ENCODE peak calls at places on chromosomes 16 and 17, in four cellular contexts. Z, L, I and E are unnamed samples.

GRCh38 chr17:73257516-73257915 is 4.2 kb downstream of the CPSF4L start:
- DNase-seq in Z (no peak), L (no peak), I (no peak), E (no peak)

GRCh38 chr16:89119661-89120141 is 26.0 kb downstream of the ACSF3 start:
- DNase-seq in I (no peak), Z (no peak), L (no peak), E (no peak)

GRCh38 chr17:79633154-79633553 is 22.3 kb upstream of the RBFOX3 start:
- DNase-seq in I (no peak), L (no peak), Z (no peak), E (no peak)

GRCh38 chr16:53055603-53056527 is 1.1 kb downstream of the CHD9 start:
- DNase-seq in I (no peak), Z (no peak), L (peak; percentile 53), E (no peak)

GRCh38 chr17:56616239-56616638 is 22.7 kb downstream of the NOG start:
- DNase-seq in Z (no peak), L (no peak), I (peak; percentile 56), E (no peak)

GRCh38 chr16:84585886-84586285 is 32.0 kb downstream of the COTL1 start:
- DNase-seq in L (peak; percentile 23), Z (no peak), I (no peak), E (no peak)

GRCh38 chr17:4625181-4625601 is 16.3 kb downstream of the ALOX15 start:
- DNase-seq in Z (no peak), L (no peak), I (no peak), E (no peak)

GRCh38 chr17:80785477-80786178 is 206.0 kb upstream of the CHMP6 start:
- DNase-seq in L (no peak), Z (no peak), I (no peak), E (no peak)

GRCh38 chr16:81651758-81652718 is 127.1 kb upstream of the PLCG2 start:
- DNase-seq in L (no peak), Z (no peak), I (no peak), E (no peak)

GRCh38 chr17:64411999-64412771 is 21.5 kb upstream of the PECAM1 start:
- DNase-seq in Z (no peak), L (peak; percentile 69), I (no peak), E (peak; percentile 21)

GRCh38 chr17:29243792-29244191 is 2.9 kb upstream of the CRYBA1 start:
- DNase-seq in L (no peak), I (no peak), Z (no peak), E (no peak)

GRCh38 chr17:15944720-15945492 is at the start of gene ADORA2B:
- DNase-seq in L (peak; percentile 56), Z (no peak), I (peak; percentile 51), E (no peak)

GRCh38 chr17:81173354-81173753 is 7.3 kb upstream of the AATK start:
- DNase-seq in Z (no peak), L (no peak), I (no peak), E (no peak)

GRCh38 chr17:69539781-69540319 is 125.4 kb downstream of the MAP2K6 start:
- DNase-seq in I (peak; percentile 85), L (no peak), Z (no peak), E (peak; percentile 56)

GRCh38 chr17:63929860-63930766 is 2.0 kb downstream of the CD79B start:
- DNase-seq in Z (no peak), I (no peak), L (no peak), E (no peak)

GRCh38 chr17:35063514-35064223 is at the start of gene RFFL:
- DNase-seq in Z (peak; percentile 88), I (peak; percentile 96), L (peak; percentile 89), E (peak; percentile 99)

GRCh38 chr17:1730345-1731193 is 6.1 kb downstream of the WDR81 start:
- DNase-seq in Z (no peak), L (peak; percentile 89), I (no peak), E (no peak)

GRCh38 chr17:1398900-1399299 is 1.1 kb downstream of the YWHAE start:
- DNase-seq in I (no peak), Z (no peak), L (no peak), E (no peak)

GRCh38 chr16:89453662-89454321 is 36.6 kb downstream of the ANKRD11 start:
- DNase-seq in L (peak; percentile 60), I (no peak), Z (no peak), E (no peak)

GRCh38 chr16:76768316-76768715 is 422.7 kb upstream of the MON1B start:
- DNase-seq in I (no peak), Z (no peak), L (no peak), E (no peak)

GRCh38 chr17:59491353-59492090 is 73.9 kb upstream of the DHX40 start:
- DNase-seq in I (peak; percentile 61), Z (no peak), L (no peak), E (no peak)

GRCh38 chr17:57889892-57890856 is 40.3 kb upstream of the MRPS23 start:
- DNase-seq in I (no peak), L (peak; percentile 93), Z (peak; percentile 86), E (no peak)

GRCh38 chr16:88649924-88650748 is 717 bp downstream of the CYBA start:
- DNase-seq in L (peak; percentile 48), Z (no peak), I (no peak), E (no peak)

GRCh38 chr17:30831257-30831656 is 509 bp upstream of the ATAD5 start:
- DNase-seq in L (no peak), I (no peak), Z (no peak), E (no peak)

GRCh38 chr17:11996722-11997146 is 541 bp downstream of the ZNF18 start:
- DNase-seq in I (peak; percentile 35), L (no peak), Z (peak; percentile 12), E (no peak)

GRCh38 chr16:11190585-11191565 is 65.1 kb downstream of the SOCS1 start:
- DNase-seq in Z (no peak), I (no peak), L (no peak), E (no peak)

GRCh38 chr17:17605083-17605746 is 13.7 kb upstream of the PEMT start:
- DNase-seq in Z (no peak), I (no peak), L (no peak), E (no peak)

GRCh38 chr17:82052638-82053059 is 951 bp downstream of the GPS1 start:
- DNase-seq in L (no peak), Z (no peak), I (no peak), E (no peak)

GRCh38 chr17:8762012-8762411 is 3.7 kb upstream of the SPDYE4 start:
- DNase-seq in Z (no peak), L (no peak), I (no peak), E (no peak)

GRCh38 chr17:74117999-74118421 is 85.5 kb upstream of the RPL38 start:
- DNase-seq in I (no peak), L (no peak), Z (no peak), E (no peak)

GRCh38 chr17:51869387-51869786 is 289.1 kb downstream of the CA10 start:
- DNase-seq in L (no peak), I (no peak), Z (no peak), E (no peak)

GRCh38 chr17:72176902-72177660 is 56.3 kb downstream of the SOX9 start:
- DNase-seq in Z (no peak), L (no peak), I (no peak), E (no peak)

GRCh38 chr17:68195667-68196393 is 52.0 kb upstream of the AMZ2 start:
- DNase-seq in L (peak; percentile 54), Z (no peak), I (no peak), E (no peak)

GRCh38 chr17:18377437-18378204 is at the start of gene EVPLL:
- DNase-seq in I (peak; percentile 80), L (peak; percentile 41), Z (no peak), E (peak; percentile 31)

GRCh38 chr16:66365588-66365987 is 903 bp upstream of the CDH5 start:
- DNase-seq in Z (no peak), I (no peak), L (peak; percentile 75), E (no peak)

GRCh38 chr17:65142247-65142646 is 5.1 kb downstream of the RGS9 start:
- DNase-seq in Z (no peak), L (no peak), I (no peak), E (no peak)

DNA sequence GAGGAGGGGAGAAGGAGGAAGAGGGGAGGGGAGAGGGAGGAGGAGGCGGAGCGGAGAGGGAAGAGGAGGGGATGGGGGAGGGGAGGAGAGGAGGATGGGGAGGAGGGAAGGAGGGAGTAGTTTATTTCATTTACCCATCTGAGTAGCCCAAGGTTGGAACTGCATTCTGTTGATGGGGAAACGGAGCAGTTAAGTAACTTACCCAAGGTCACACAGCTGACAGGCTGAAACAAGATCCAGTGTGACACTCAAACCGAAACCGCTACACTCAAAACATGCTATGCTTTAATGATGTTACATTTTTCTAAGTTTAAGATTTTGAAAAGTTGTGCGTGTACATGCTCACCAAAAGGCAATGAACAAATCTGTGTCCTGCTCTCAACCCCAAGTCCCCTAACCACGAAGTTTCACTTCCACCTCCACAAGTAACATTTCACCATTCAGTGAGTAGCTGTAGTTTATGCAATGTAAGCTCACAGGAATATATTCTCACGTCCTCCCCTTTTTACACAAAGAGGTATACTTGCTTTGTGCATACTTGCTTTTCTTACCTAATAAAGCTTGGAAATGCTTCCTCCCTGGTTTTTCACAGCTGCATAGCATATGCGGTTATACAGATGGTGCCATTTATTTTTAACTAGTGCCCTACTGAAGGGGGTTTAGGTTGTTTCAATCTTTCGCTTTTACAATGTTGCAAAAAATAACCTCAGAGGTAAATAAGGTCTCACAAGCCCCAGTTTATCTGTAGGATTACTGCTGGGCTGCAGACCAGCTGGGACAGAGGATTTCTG is 275.3 kb downstream of the PARN start:
- DNase-seq in L (no peak), I (no peak), Z (no peak), E (no peak)
- H3K4me3 ChIP-seq in L (no peak overlapping the region), I (no peak overlapping the region), Z (peak overlapping the region; percentile 14), E (no peak overlapping the region)

GRCh38 chr16:55019419-55020131 is 88.9 kb downstream of the IRX5 start:
- DNase-seq in Z (no peak), I (no peak), L (no peak), E (no peak)
- H3K36me3 ChIP-seq in Z (no peaks in the 10 kb centered on the region), I (no peaks in the 10 kb centered on the region), L (no peaks in the 10 kb centered on the region), E (no peaks in the 10 kb centered on the region)

DNA sequence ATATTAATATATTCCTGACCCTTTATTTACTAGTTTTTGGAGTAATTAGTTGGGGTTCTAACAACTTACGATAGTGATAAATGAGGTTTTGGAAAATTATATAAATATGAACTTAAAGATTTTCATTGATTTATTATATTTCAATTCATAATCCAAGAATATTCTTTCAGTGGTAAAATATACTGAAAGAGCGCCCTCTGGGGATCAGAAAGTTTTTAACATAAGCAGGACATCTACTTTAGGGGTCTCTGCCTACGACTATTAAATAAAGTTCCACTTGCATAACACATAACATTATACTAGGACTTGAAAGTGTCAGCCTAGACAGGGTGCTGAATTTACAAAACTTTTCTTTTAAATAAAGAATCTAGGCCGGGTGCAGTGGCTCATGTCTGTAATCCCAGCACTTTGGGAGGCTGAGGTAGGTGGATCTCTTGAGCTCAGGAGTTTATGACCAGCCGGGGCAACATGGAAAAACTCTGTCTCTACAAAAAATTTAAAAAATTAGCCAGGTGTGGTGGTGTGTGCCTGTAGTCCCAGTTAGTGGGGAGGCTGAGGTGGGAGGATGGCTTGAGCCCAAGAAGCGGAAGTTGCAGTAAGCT is 15.6 kb downstream of the RFWD3 start:
- DNase-seq in I (no peak), L (no peak), Z (no peak), E (no peak)
- TF ChIP-seq CTCF in I (peak; percentile 76), L (peak; percentile 48), Z (peak; percentile 29), E (peak; percentile 40)

GRCh38 chr17:42180922-42181850 is at the start of gene KCNH4:
- DNase-seq in L (peak; percentile 83), Z (peak; percentile 33), I (no peak), E (no peak)
- H3K4me3 ChIP-seq in L (peak within 1 kb of the TSS; percentile 51), Z (peak within 1 kb of the TSS; percentile 61), I (no peak within 1 kb of the TSS), E (no peak within 1 kb of the TSS)